ENCODE peak calls at places on chromosome 19, in six cellular contexts. V, A, T, L, R and D are unnamed samples.

GRCh38 chr19:56137405-56137804 is 3.7 kb upstream of the ZNF444 start:
- DNase-seq in V (peak), T (no peak), L (no peak), A (no peak), R (no peak), D (peak)

GRCh38 chr19:46196410-46197124 is 33.0 kb upstream of the IGFL1 start:
- DNase-seq in A (no peak), R (no peak), V (no peak), T (no peak), L (no peak), D (no peak)

GRCh38 chr19:44574201-44574950 is 39.0 kb upstream of the IGSF23 start:
- DNase-seq in L (no peak), A (no peak), T (no peak), V (no peak), R (no peak), D (no peak)

GRCh38 chr19:18541258-18541991 is 1.9 kb downstream of the FKBP8 start:
- DNase-seq in L (no peak), T (no peak), R (no peak), A (no peak), V (no peak), D (no peak)

GRCh38 chr19:35512831-35513230 is 618 bp downstream of the DMKN start:
- DNase-seq in V (no peak), T (no peak), R (no peak), A (no peak), L (no peak), D (no peak)

GRCh38 chr19:3557461-3558248 is at the start of gene MFSD12:
- DNase-seq in R (peak), L (no peak), T (peak), A (peak), V (peak), D (peak)

GRCh38 chr19:12647490-12648071 is 19.0 kb downstream of the MAN2B1 start:
- DNase-seq in A (no peak), L (no peak), V (peak), R (peak), T (peak), D (peak)

GRCh38 chr19:55585658-55586339 is 5.2 kb upstream of the ZNF579 start:
- DNase-seq in R (peak), A (peak), T (peak), L (no peak), V (peak), D (peak)

GRCh38 chr19:58356971-58357797 is 3.9 kb upstream of the A1BG start:
- DNase-seq in V (no peak), R (peak), T (no peak), L (no peak), A (no peak), D (no peak)

GRCh38 chr19:39809368-39809767 is 24.6 kb downstream of the DYRK1B start:
- DNase-seq in L (no peak), V (no peak), R (no peak), T (no peak), A (no peak), D (no peak)

GRCh38 chr19:32676186-32676894 is 692 bp downstream of the RGS9BP start:
- DNase-seq in V (no peak), L (no peak), R (peak), T (no peak), A (no peak), D (no peak)

GRCh38 chr19:29162694-29163093 is 50.3 kb downstream of the UQCRFS1 start:
- DNase-seq in V (no peak), R (peak), L (no peak), T (no peak), A (no peak), D (no peak)

GRCh38 chr19:35869327-35870123 is 1.2 kb downstream of the APLP1 start:
- DNase-seq in A (peak), T (peak), R (peak), V (peak), L (no peak), D (peak)

GRCh38 chr19:49588370-49589122 is 2.4 kb upstream of the PRR12 start:
- DNase-seq in V (no peak), A (no peak), R (no peak), T (no peak), L (no peak), D (peak)

GRCh38 chr19:49591731-49592485 is 926 bp downstream of the PRR12 start:
- DNase-seq in V (peak), R (peak), A (peak), L (no peak), T (peak), D (peak)

GRCh38 chr19:49589391-49589790 is 1.6 kb upstream of the PRR12 start:
- DNase-seq in A (no peak), V (no peak), T (no peak), L (no peak), R (no peak), D (no peak)

GRCh38 chr19:49590971-49591730 is at the start of gene PRR12:
- DNase-seq in R (peak), L (no peak), A (peak), V (peak), T (peak), D (peak)

DNA sequence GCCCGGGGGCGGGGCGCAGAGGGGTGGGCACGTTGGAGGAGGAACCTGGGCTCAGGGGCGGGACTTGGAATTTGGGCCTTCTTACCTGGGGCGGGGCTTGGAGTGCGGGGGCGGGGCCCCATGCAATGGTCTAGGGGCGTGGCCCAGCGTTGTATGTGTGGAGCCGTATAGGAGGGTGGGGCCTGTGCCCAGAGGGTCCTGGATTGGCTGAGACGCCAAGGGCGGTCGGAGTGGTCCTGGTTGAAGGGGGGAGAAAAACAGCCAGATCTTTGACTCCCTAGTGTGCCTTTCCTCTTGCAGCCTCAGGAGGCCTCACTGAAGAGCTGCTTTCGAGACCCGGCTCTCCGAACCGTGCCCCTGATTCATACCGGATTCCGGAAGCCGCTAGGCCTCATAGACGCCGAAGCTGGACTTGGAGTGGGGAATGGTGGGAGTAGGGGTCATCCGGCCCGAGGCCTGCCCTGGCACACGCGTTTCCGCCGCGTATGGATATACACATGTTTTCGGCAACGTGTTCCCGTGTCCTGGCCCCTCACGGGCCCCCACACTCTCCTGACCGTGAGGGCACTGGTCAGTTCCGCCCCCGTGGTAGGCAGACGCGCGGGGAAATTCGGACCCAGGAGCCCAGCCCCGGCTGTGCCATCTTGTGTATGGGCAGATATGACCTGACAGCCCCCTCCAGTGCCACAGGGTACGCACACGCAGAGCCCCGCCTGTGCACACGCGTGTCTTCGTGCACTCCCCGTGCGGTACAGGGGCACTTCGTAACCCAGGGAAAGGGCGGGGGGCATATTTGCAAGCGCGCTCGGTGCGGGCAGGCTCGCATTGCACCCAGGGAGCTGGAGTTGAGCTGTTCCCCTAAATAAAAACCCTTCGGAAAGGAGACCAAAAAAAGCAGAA is 661 bp upstream of the PRR12 start:
- DNase-seq in L (peak), T (peak), R (peak), A (peak), V (peak), D (peak)
- H3K27ac ChIP-seq in L (peak), T (peak), R (peak), A (peak), V (peak), D (peak)

GRCh38 chr19:47421844-47422395 is 2.6 kb upstream of the MEIS3 start:
- DNase-seq in A (no peak), T (no peak), V (no peak), R (peak), L (no peak), D (no peak)
- H3K4me3 ChIP-seq in A (no peak), T (no peak), V (no peak), R (peak), L (no peak), D (no peak)

DNA sequence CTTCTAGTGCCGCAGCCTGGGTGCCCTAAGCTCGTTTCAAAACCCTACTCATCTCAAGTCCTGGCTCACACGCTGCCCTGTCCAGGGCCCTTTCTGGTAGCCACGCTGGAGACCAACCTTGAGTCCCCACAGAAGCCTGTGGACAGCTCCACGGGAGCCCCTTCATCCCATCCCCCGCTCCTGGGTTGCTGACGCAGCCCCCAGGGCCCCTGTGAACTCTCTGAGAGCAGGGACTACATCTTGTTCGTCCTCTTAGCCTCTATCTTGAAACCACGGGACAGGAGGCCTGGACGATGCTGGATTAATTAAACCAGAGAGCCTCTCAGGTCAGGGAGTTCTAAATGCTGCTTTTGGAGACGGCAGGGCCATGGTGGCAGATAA is 7.4 kb downstream of the MLLT1 start:
- DNase-seq in A (no peak), R (no peak), T (no peak), L (no peak), V (no peak), D (no peak)
- H3K27ac ChIP-seq in A (peak), R (peak), T (no peak), L (peak), V (peak), D (peak)

DNA sequence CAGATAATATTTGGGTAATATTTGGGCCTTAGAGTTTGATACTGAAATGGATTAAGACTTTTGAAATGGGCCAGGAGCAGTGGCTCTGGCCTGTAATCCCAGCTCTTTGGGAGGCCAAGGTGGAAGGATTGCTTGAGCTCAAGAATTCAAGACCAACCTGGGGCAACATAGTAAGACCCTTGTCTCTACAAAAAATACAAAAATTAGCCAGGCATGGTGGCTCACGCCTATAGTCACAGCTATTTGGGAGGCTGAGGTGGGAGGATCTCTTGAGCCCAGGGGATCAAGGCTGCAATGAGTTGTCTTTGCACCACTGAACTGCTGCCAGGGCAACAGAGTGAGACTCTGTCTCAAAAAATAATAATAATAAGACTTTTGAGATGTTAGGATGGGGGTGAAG is 926 bp upstream of the ZNF836 start:
- DNase-seq in L (no peak), T (no peak), R (no peak), A (no peak), V (no peak), D (no peak)
- H3K4me3 ChIP-seq in L (no peak), T (peak), R (peak), A (peak), V (no peak), D (no peak)

GRCh38 chr19:43506629-43507028 is 2.1 kb upstream of the PHLDB3 start:
- DNase-seq in T (no peak), L (no peak), R (no peak), V (no peak), A (no peak), D (no peak)

GRCh38 chr19:43505186-43505456 is 575 bp upstream of the PHLDB3 start:
- DNase-seq in A (no peak), R (no peak), V (no peak), T (no peak), L (no peak), D (no peak)

GRCh38 chr19:43507880-43508279 is 3.3 kb upstream of the PHLDB3 start:
- DNase-seq in A (no peak), L (no peak), R (no peak), V (no peak), T (no peak), D (no peak)

GRCh38 chr19:43504426-43505185 is at the start of gene PHLDB3:
- DNase-seq in R (peak), T (no peak), A (no peak), L (no peak), V (peak), D (peak)

GRCh38 chr19:43505941-43506340 is 1.4 kb upstream of the PHLDB3 start:
- DNase-seq in T (no peak), V (no peak), L (no peak), R (no peak), A (no peak), D (no peak)
- H3K27ac ChIP-seq in T (no peak), V (no peak), L (no peak), R (no peak), A (no peak), D (no peak)

DNA sequence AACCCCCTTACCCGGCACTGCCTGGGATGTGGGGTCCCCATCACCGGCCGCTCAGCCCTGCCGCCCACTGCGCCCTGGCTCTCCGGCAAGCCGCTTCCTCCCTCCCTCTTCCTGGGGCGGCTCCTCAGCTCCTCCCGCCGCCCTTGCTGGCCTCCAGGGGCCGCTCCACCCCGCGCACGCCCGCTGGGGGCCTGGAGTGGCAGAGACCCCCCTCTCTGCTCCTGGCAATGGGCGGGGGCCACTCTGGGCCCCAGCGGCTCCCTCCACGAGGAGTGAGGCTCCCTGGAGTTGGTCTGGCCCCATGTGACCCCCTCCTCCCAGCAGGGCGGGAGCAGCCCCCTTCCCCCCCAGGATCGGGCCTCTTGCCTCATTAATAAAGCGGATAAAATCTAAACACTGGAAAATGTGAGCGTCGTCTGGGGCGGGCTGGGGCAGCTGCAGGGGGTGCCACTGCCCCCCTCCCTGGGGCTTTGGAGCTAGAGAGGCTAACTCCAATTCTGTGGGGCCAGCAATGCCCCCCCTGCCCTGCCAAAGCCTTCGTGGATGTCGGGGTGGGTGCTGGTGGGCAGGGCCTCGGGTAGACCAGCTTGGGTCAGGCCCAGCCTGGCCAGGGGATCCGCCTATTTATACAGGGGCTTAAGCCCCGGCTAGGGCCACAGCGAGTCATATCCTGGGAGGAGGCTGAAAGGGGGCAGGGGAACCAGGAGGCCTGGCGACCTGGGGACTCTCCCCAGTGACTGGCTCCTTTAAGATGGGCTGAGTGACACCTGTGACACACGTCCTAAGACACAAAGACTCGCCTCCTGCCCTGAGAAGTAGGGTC is at the start of gene PTGER1:
- DNase-seq in A (no peak), R (peak), L (no peak), T (no peak), V (no peak), D (peak)
- H3K4me3 ChIP-seq in A (peak), R (peak), L (peak), T (no peak), V (no peak), D (no peak)